ENCODE peak calls at places on chromosomes 5 and 9, in four cellular contexts. One of them, this sample, is unnamed.

GRCh38 chr9:73919712-73920111 is 577.4 kb upstream of the RORB start:
- DNase-seq in G401: no peak
- DNase-seq in mesendoderm: no peak
- DNase-seq in RWPE1: no peak
- DNase-seq in this sample: no peak

GRCh38 chr9:4508907-4509589 is 18.8 kb downstream of the SLC1A1 start:
- DNase-seq in G401: no peak
- DNase-seq in mesendoderm: no peak
- DNase-seq in RWPE1: no peak
- DNase-seq in this sample: no peak

GRCh38 chr5:153658151-153658550 is 167.7 kb downstream of the GRIA1 start:
- DNase-seq in G401: no peak
- DNase-seq in mesendoderm: peak; percentile 35
- DNase-seq in RWPE1: no peak
- DNase-seq in this sample: no peak

GRCh38 chr9:37952731-37953130 is 48.8 kb upstream of the SLC25A51 start:
- DNase-seq in G401: no peak
- DNase-seq in mesendoderm: no peak
- DNase-seq in RWPE1: peak; percentile 67
- DNase-seq in this sample: no peak

GRCh38 chr9:131892162-131892707 is 152.4 kb upstream of the RAPGEF1 start:
- DNase-seq in G401: no peak
- DNase-seq in mesendoderm: no peak
- DNase-seq in RWPE1: no peak
- DNase-seq in this sample: no peak

GRCh38 chr9:116391306-116391900 is 237.8 kb downstream of the PAPPA start:
- DNase-seq in G401: no peak
- DNase-seq in mesendoderm: peak; percentile 66
- DNase-seq in RWPE1: peak; percentile 72
- DNase-seq in this sample: no peak

GRCh38 chr5:135535420-135535819 is 344 bp downstream of the NEUROG1 start:
- DNase-seq in G401: no peak
- DNase-seq in mesendoderm: no peak
- DNase-seq in RWPE1: no peak
- DNase-seq in this sample: no peak

GRCh38 chr9:111056554-111056953 is 18.3 kb upstream of the LPAR1 start:
- DNase-seq in G401: no peak
- DNase-seq in mesendoderm: no peak
- DNase-seq in RWPE1: no peak
- DNase-seq in this sample: no peak

GRCh38 chr9:111282940-111283339 is 47.1 kb downstream of the OR2K2 start:
- DNase-seq in G401: no peak
- DNase-seq in mesendoderm: no peak
- DNase-seq in RWPE1: no peak
- DNase-seq in this sample: no peak

This sample was measured in NCI-H524 treated with DMSO at 0.1 percent for 48 hours.